ENCODE peak calls at places on chromosomes 4 and X, in ten cellular contexts. One of them, this sample, is unnamed.

GRCh38 chr4:7121174-7121573 is 53.3 kb upstream of the GRPEL1 start:
- DNase-seq in nucleus accumbens: no peak
- DNase-seq in RWPE1: no peak
- DNase-seq in WTC11: no peak
- DNase-seq in GM13976: no peak
- DNase-seq in CD4-positive, alpha-beta T cell: no peak
- DNase-seq in Panc1: no peak
- DNase-seq in hippocampal formation: no peak
- DNase-seq in GM04503: no peak
- DNase-seq in stimulated activated CD4-positive, alpha-beta T cell treated with anti-CD3 and anti-CD28 coated beads, Interleukin-2, amount 100 ng/mL, for 24 hours: no peak
- DNase-seq in this sample: no peak

GRCh38 chrX:13380230-13380629 is 60.4 kb upstream of the ATXN3L start:
- DNase-seq in GM13976: no peak
- DNase-seq in WTC11: no peak
- DNase-seq in RWPE1: peak; percentile 41
- DNase-seq in Panc1: no peak
- DNase-seq in CD4-positive, alpha-beta T cell: no peak
- DNase-seq in GM04503: peak; percentile 47
- DNase-seq in stimulated activated CD4-positive, alpha-beta T cell treated with anti-CD3 and anti-CD28 coated beads, Interleukin-2, amount 100 ng/mL, for 24 hours: no peak
- DNase-seq in nucleus accumbens: no peak
- DNase-seq in hippocampal formation: no peak
- DNase-seq in this sample: no peak

GRCh38 chrX:144896323-144896722 is 351.0 kb upstream of the SPANXN1 start:
- DNase-seq in RWPE1: peak; percentile 0
- DNase-seq in nucleus accumbens: no peak
- DNase-seq in Panc1: no peak
- DNase-seq in CD4-positive, alpha-beta T cell: no peak
- DNase-seq in WTC11: no peak
- DNase-seq in hippocampal formation: no peak
- DNase-seq in GM04503: no peak
- DNase-seq in stimulated activated CD4-positive, alpha-beta T cell treated with anti-CD3 and anti-CD28 coated beads, Interleukin-2, amount 100 ng/mL, for 24 hours: no peak
- DNase-seq in GM13976: peak; percentile 2
- DNase-seq in this sample: no peak

GRCh38 chr4:171203425-171203824 is 609.8 kb upstream of the GALNTL6 start:
- DNase-seq in WTC11: no peak
- DNase-seq in RWPE1: peak; percentile 55
- DNase-seq in nucleus accumbens: no peak
- DNase-seq in stimulated activated CD4-positive, alpha-beta T cell treated with anti-CD3 and anti-CD28 coated beads, Interleukin-2, amount 100 ng/mL, for 24 hours: no peak
- DNase-seq in GM04503: no peak
- DNase-seq in CD4-positive, alpha-beta T cell: no peak
- DNase-seq in GM13976: no peak
- DNase-seq in hippocampal formation: no peak
- DNase-seq in Panc1: no peak
- DNase-seq in this sample: no peak

GRCh38 chr4:153528705-153529493 is 62.7 kb downstream of the TMEM131L start:
- DNase-seq in CD4-positive, alpha-beta T cell: no peak
- DNase-seq in GM04503: no peak
- DNase-seq in WTC11: no peak
- DNase-seq in Panc1: no peak
- DNase-seq in nucleus accumbens: no peak
- DNase-seq in hippocampal formation: no peak
- DNase-seq in GM13976: peak; percentile 39
- DNase-seq in stimulated activated CD4-positive, alpha-beta T cell treated with anti-CD3 and anti-CD28 coated beads, Interleukin-2, amount 100 ng/mL, for 24 hours: no peak
- DNase-seq in RWPE1: no peak
- DNase-seq in this sample: peak; percentile 10

GRCh38 chrX:9362529-9362928 is 102.3 kb upstream of the TBL1X start:
- DNase-seq in hippocampal formation: no peak
- DNase-seq in GM04503: no peak
- DNase-seq in WTC11: no peak
- DNase-seq in nucleus accumbens: no peak
- DNase-seq in Panc1: no peak
- DNase-seq in CD4-positive, alpha-beta T cell: no peak
- DNase-seq in GM13976: no peak
- DNase-seq in RWPE1: no peak
- DNase-seq in stimulated activated CD4-positive, alpha-beta T cell treated with anti-CD3 and anti-CD28 coated beads, Interleukin-2, amount 100 ng/mL, for 24 hours: no peak
- DNase-seq in this sample: no peak

GRCh38 chr4:158750379-158750778 is 18.4 kb upstream of the FNIP2 start:
- DNase-seq in CD4-positive, alpha-beta T cell: no peak
- DNase-seq in hippocampal formation: no peak
- DNase-seq in stimulated activated CD4-positive, alpha-beta T cell treated with anti-CD3 and anti-CD28 coated beads, Interleukin-2, amount 100 ng/mL, for 24 hours: no peak
- DNase-seq in Panc1: no peak
- DNase-seq in GM13976: no peak
- DNase-seq in WTC11: no peak
- DNase-seq in nucleus accumbens: no peak
- DNase-seq in GM04503: peak; percentile 92
- DNase-seq in RWPE1: no peak
- DNase-seq in this sample: no peak

GRCh38 chr4:24745172-24745895 is 50.0 kb upstream of the SOD3 start:
- DNase-seq in GM04503: no peak
- DNase-seq in RWPE1: no peak
- DNase-seq in stimulated activated CD4-positive, alpha-beta T cell treated with anti-CD3 and anti-CD28 coated beads, Interleukin-2, amount 100 ng/mL, for 24 hours: no peak
- DNase-seq in nucleus accumbens: no peak
- DNase-seq in Panc1: no peak
- DNase-seq in CD4-positive, alpha-beta T cell: no peak
- DNase-seq in GM13976: no peak
- DNase-seq in WTC11: no peak
- DNase-seq in hippocampal formation: no peak
- DNase-seq in this sample: no peak

GRCh38 chr4:79024371-79024770 is 85.1 kb upstream of the PAQR3 start:
- DNase-seq in WTC11: no peak
- DNase-seq in hippocampal formation: no peak
- DNase-seq in Panc1: no peak
- DNase-seq in GM04503: no peak
- DNase-seq in nucleus accumbens: no peak
- DNase-seq in RWPE1: no peak
- DNase-seq in stimulated activated CD4-positive, alpha-beta T cell treated with anti-CD3 and anti-CD28 coated beads, Interleukin-2, amount 100 ng/mL, for 24 hours: no peak
- DNase-seq in GM13976: no peak
- DNase-seq in CD4-positive, alpha-beta T cell: no peak
- DNase-seq in this sample: no peak

GRCh38 chrX:71664889-71665491 is 2.4 kb upstream of the LOC101059915 start:
- DNase-seq in CD4-positive, alpha-beta T cell: no peak
- DNase-seq in Panc1: no peak
- DNase-seq in GM04503: no peak
- DNase-seq in hippocampal formation: no peak
- DNase-seq in stimulated activated CD4-positive, alpha-beta T cell treated with anti-CD3 and anti-CD28 coated beads, Interleukin-2, amount 100 ng/mL, for 24 hours: no peak
- DNase-seq in WTC11: no peak
- DNase-seq in GM13976: no peak
- DNase-seq in RWPE1: no peak
- DNase-seq in nucleus accumbens: no peak
- DNase-seq in this sample: no peak

GRCh38 chrX:138845791-138846190 is 134.3 kb upstream of the FGF13 start:
- DNase-seq in nucleus accumbens: no peak
- DNase-seq in hippocampal formation: no peak
- DNase-seq in GM13976: no peak
- DNase-seq in RWPE1: no peak
- DNase-seq in CD4-positive, alpha-beta T cell: no peak
- DNase-seq in WTC11: no peak
- DNase-seq in Panc1: no peak
- DNase-seq in GM04503: no peak
- DNase-seq in stimulated activated CD4-positive, alpha-beta T cell treated with anti-CD3 and anti-CD28 coated beads, Interleukin-2, amount 100 ng/mL, for 24 hours: no peak
- DNase-seq in this sample: no peak

GRCh38 chrX:37745354-37745753 is 34.5 kb upstream of the CYBB start:
- DNase-seq in GM13976: peak; percentile 58
- DNase-seq in Panc1: peak; percentile 18
- DNase-seq in GM04503: peak; percentile 6
- DNase-seq in CD4-positive, alpha-beta T cell: peak; percentile 74
- DNase-seq in WTC11: peak; percentile 63
- DNase-seq in nucleus accumbens: peak; percentile 23
- DNase-seq in RWPE1: peak; percentile 46
- DNase-seq in hippocampal formation: peak; percentile 50
- DNase-seq in stimulated activated CD4-positive, alpha-beta T cell treated with anti-CD3 and anti-CD28 coated beads, Interleukin-2, amount 100 ng/mL, for 24 hours: peak; percentile 75
- DNase-seq in this sample: peak; percentile 85

GRCh38 chrX:19804168-19804567 is 83.2 kb downstream of the SH3KBP1 start:
- DNase-seq in GM04503: no peak
- DNase-seq in hippocampal formation: no peak
- DNase-seq in Panc1: no peak
- DNase-seq in GM13976: no peak
- DNase-seq in nucleus accumbens: no peak
- DNase-seq in WTC11: no peak
- DNase-seq in RWPE1: no peak
- DNase-seq in CD4-positive, alpha-beta T cell: no peak
- DNase-seq in stimulated activated CD4-positive, alpha-beta T cell treated with anti-CD3 and anti-CD28 coated beads, Interleukin-2, amount 100 ng/mL, for 24 hours: no peak
- DNase-seq in this sample: no peak

GRCh38 chrX:100381613-100382012 is 28.5 kb downstream of the PCDH19 start:
- DNase-seq in GM13976: no peak
- DNase-seq in CD4-positive, alpha-beta T cell: no peak
- DNase-seq in Panc1: no peak
- DNase-seq in stimulated activated CD4-positive, alpha-beta T cell treated with anti-CD3 and anti-CD28 coated beads, Interleukin-2, amount 100 ng/mL, for 24 hours: no peak
- DNase-seq in RWPE1: no peak
- DNase-seq in GM04503: no peak
- DNase-seq in WTC11: no peak
- DNase-seq in nucleus accumbens: no peak
- DNase-seq in hippocampal formation: no peak
- DNase-seq in this sample: no peak

GRCh38 chr4:169315530-169316306 is 45.0 kb upstream of the SH3RF1 start:
- DNase-seq in RWPE1: no peak
- DNase-seq in Panc1: no peak
- DNase-seq in nucleus accumbens: no peak
- DNase-seq in WTC11: no peak
- DNase-seq in stimulated activated CD4-positive, alpha-beta T cell treated with anti-CD3 and anti-CD28 coated beads, Interleukin-2, amount 100 ng/mL, for 24 hours: no peak
- DNase-seq in CD4-positive, alpha-beta T cell: no peak
- DNase-seq in hippocampal formation: peak; percentile 5
- DNase-seq in GM04503: no peak
- DNase-seq in GM13976: no peak
- DNase-seq in this sample: no peak

GRCh38 chrX:87728459-87728858 is 210.9 kb downstream of the KLHL4 start:
- DNase-seq in WTC11: no peak
- DNase-seq in CD4-positive, alpha-beta T cell: no peak
- DNase-seq in Panc1: no peak
- DNase-seq in hippocampal formation: no peak
- DNase-seq in stimulated activated CD4-positive, alpha-beta T cell treated with anti-CD3 and anti-CD28 coated beads, Interleukin-2, amount 100 ng/mL, for 24 hours: no peak
- DNase-seq in GM04503: no peak
- DNase-seq in nucleus accumbens: no peak
- DNase-seq in GM13976: no peak
- DNase-seq in RWPE1: no peak
- DNase-seq in this sample: no peak

GRCh38 chr4:37794046-37794445 is 32.4 kb upstream of the PGM2 start:
- DNase-seq in RWPE1: no peak
- DNase-seq in Panc1: no peak
- DNase-seq in GM13976: no peak
- DNase-seq in CD4-positive, alpha-beta T cell: no peak
- DNase-seq in hippocampal formation: no peak
- DNase-seq in nucleus accumbens: no peak
- DNase-seq in WTC11: no peak
- DNase-seq in stimulated activated CD4-positive, alpha-beta T cell treated with anti-CD3 and anti-CD28 coated beads, Interleukin-2, amount 100 ng/mL, for 24 hours: no peak
- DNase-seq in GM04503: no peak
- DNase-seq in this sample: no peak

GRCh38 chr4:75605928-75606327 is 24.4 kb downstream of the CDKL2 start:
- DNase-seq in hippocampal formation: no peak
- DNase-seq in WTC11: no peak
- DNase-seq in RWPE1: no peak
- DNase-seq in GM04503: no peak
- DNase-seq in nucleus accumbens: no peak
- DNase-seq in Panc1: no peak
- DNase-seq in stimulated activated CD4-positive, alpha-beta T cell treated with anti-CD3 and anti-CD28 coated beads, Interleukin-2, amount 100 ng/mL, for 24 hours: no peak
- DNase-seq in GM13976: no peak
- DNase-seq in CD4-positive, alpha-beta T cell: no peak
- DNase-seq in this sample: no peak

GRCh38 chr4:122458625-122459024 is 2.1 kb upstream of the IL2 start:
- DNase-seq in GM04503: peak; percentile 9
- DNase-seq in Panc1: peak; percentile 2
- DNase-seq in hippocampal formation: no peak
- DNase-seq in nucleus accumbens: no peak
- DNase-seq in RWPE1: peak; percentile 9
- DNase-seq in GM13976: peak; percentile 8
- DNase-seq in WTC11: no peak
- DNase-seq in stimulated activated CD4-positive, alpha-beta T cell treated with anti-CD3 and anti-CD28 coated beads, Interleukin-2, amount 100 ng/mL, for 24 hours: peak; percentile 33
- DNase-seq in CD4-positive, alpha-beta T cell: peak; percentile 12
- DNase-seq in this sample: no peak

GRCh38 chrX:41922694-41923171 is 621 bp downstream of the CASK start:
- DNase-seq in WTC11: peak; percentile 34
- DNase-seq in GM13976: peak; percentile 28
- DNase-seq in GM04503: no peak
- DNase-seq in nucleus accumbens: no peak
- DNase-seq in Panc1: no peak
- DNase-seq in RWPE1: no peak
- DNase-seq in stimulated activated CD4-positive, alpha-beta T cell treated with anti-CD3 and anti-CD28 coated beads, Interleukin-2, amount 100 ng/mL, for 24 hours: peak; percentile 18
- DNase-seq in hippocampal formation: peak; percentile 1
- DNase-seq in CD4-positive, alpha-beta T cell: peak; percentile 5
- DNase-seq in this sample: peak; percentile 29

GRCh38 chrX:65932173-65933084 is 107.5 kb downstream of the VSIG4 start:
- DNase-seq in GM04503: no peak
- DNase-seq in WTC11: peak; percentile 13
- DNase-seq in RWPE1: peak; percentile 33
- DNase-seq in hippocampal formation: no peak
- DNase-seq in Panc1: no peak
- DNase-seq in CD4-positive, alpha-beta T cell: no peak
- DNase-seq in GM13976: no peak
- DNase-seq in nucleus accumbens: no peak
- DNase-seq in stimulated activated CD4-positive, alpha-beta T cell treated with anti-CD3 and anti-CD28 coated beads, Interleukin-2, amount 100 ng/mL, for 24 hours: peak; percentile 12
- DNase-seq in this sample: peak; percentile 42

This sample was measured in colonic mucosa.